ENCODE peak calls at places on chromosomes 2 and 18, in four cellular contexts. Q, G, E and H are unnamed samples.

GRCh38 chr2:127158614-127159290 is 51.8 kb upstream of the BIN1 start:
- DNase-seq in Q (no peak), G (no peak), E (no peak), H (no peak)

GRCh38 chr2:37349376-37349775 is 4.9 kb downstream of the QPCT start:
- DNase-seq in Q (no peak), G (no peak), E (no peak), H (no peak)

GRCh38 chr2:18800240-18800971 is 211.0 kb upstream of the NT5C1B start:
- DNase-seq in Q (peak), G (no peak), E (no peak), H (no peak)

GRCh38 chr2:98935111-98935770 is 784 bp downstream of the CRACDL start:
- DNase-seq in Q (no peak), G (no peak), E (no peak), H (no peak)

GRCh38 chr2:127072970-127073369 is 34.0 kb downstream of the BIN1 start:
- DNase-seq in Q (no peak), G (peak), E (no peak), H (no peak)

GRCh38 chr2:128271891-128272585 is 46.6 kb downstream of the HS6ST1 start:
- DNase-seq in Q (no peak), G (no peak), E (no peak), H (no peak)

GRCh38 chr2:136956050-136956449 is 190.7 kb downstream of the THSD7B start:
- DNase-seq in Q (no peak), G (no peak), E (no peak), H (no peak)

GRCh38 chr2:88673363-88673762 is 18.1 kb upstream of the RPIA start:
- DNase-seq in Q (no peak), G (no peak), E (no peak), H (no peak)

GRCh38 chr2:241935314-241935713 is 65.8 kb downstream of the RTP5 start:
- DNase-seq in Q (no peak), G (no peak), E (no peak), H (no peak)

GRCh38 chr18:38751211-38751610 is 1185.6 kb upstream of the CELF4 start:
- DNase-seq in Q (no peak), G (no peak), E (no peak), H (no peak)

GRCh38 chr2:54524236-54524991 is 68.3 kb downstream of the SPTBN1 start:
- DNase-seq in Q (no peak), G (no peak), E (no peak), H (no peak)

GRCh38 chr2:127035212-127035611 is 71.7 kb downstream of the BIN1 start:
- DNase-seq in Q (no peak), G (no peak), E (no peak), H (no peak)

GRCh38 chr2:18454692-18455255 is 105.7 kb downstream of the RDH14 start:
- DNase-seq in Q (no peak), G (no peak), E (no peak), H (no peak)

GRCh38 chr2:112159454-112159921 is 21.3 kb downstream of the FBLN7 start:
- DNase-seq in Q (no peak), G (peak), E (no peak), H (no peak)

GRCh38 chr2:47309952-47310800 is 92.8 kb upstream of the MSH2 start:
- DNase-seq in Q (no peak), G (no peak), E (no peak), H (peak)

GRCh38 chr2:234950730-234951385 is 959 bp upstream of the SH3BP4 start:
- DNase-seq in Q (no peak), G (peak), E (no peak), H (peak)

GRCh38 chr2:48508461-48509124 is 21.4 kb upstream of the STON1 start:
- DNase-seq in Q (no peak), G (no peak), E (no peak), H (peak)

GRCh38 chr18:58715540-58715939 is 44.3 kb downstream of the MALT1 start:
- DNase-seq in Q (no peak), G (no peak), E (no peak), H (no peak)

GRCh38 chr18:49017813-49018552 is 67.2 kb upstream of the SMAD7 start:
- DNase-seq in Q (no peak), G (no peak), E (no peak), H (peak)

GRCh38 chr2:173417801-173418200 is 63.1 kb downstream of the CDCA7 start:
- DNase-seq in Q (no peak), G (no peak), E (no peak), H (no peak)

GRCh38 chr2:135904590-135904989 is 28.3 kb upstream of the MCM6 start:
- DNase-seq in Q (no peak), G (no peak), E (no peak), H (no peak)

GRCh38 chr2:132670961-132671781 is 1.2 kb upstream of the LYPD1 start:
- DNase-seq in Q (no peak), G (peak), E (no peak), H (no peak)

GRCh38 chr2:7180641-7181370 is 263.6 kb downstream of the RNF144A start:
- DNase-seq in Q (no peak), G (no peak), E (no peak), H (no peak)

GRCh38 chr18:50074404-50074803 is 120.5 kb downstream of the MYO5B start:
- DNase-seq in Q (no peak), G (no peak), E (no peak), H (no peak)

GRCh38 chr2:1010373-1011017 is 59.8 kb downstream of the SNTG2 start:
- DNase-seq in Q (no peak), G (no peak), E (no peak), H (no peak)

DNA sequence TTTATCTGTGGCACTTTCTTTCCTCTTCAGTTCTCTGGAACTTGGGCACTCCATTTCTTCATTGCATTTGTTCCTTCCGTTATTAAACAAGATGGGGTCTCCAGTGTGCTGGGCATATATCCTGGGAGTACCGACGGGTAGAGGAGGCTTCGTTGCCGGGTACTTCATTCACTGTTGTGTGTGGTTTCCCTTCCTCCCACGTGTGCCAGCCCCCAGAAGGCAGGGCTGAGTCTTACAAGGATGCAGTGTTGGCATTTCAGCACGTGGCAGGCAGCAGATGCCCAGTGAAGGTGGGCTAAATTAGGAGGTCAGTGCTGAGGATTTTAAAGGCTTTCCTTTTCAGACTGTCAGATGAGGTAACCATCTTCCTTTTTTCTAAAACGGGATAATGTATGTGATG is 58.6 kb downstream of the MGAT5 start:
- DNase-seq in Q (no peak), G (no peak), E (no peak), H (no peak)
- H3K4me3 ChIP-seq in Q (no peak), G (no peak), E (no peak), H (no peak)

GRCh38 chr2:190974629-190975361 is 39.2 kb downstream of the STAT1 start:
- DNase-seq in Q (no peak), G (no peak), E (no peak), H (no peak)
- TF ChIP-seq POLR2A in Q (no peak), G (no peak), E (no peak), H (no peak)

GRCh38 chr18:24602156-24602555 is 141.7 kb downstream of the HRH4 start:
- DNase-seq in Q (no peak), G (no peak), E (no peak), H (no peak)
- TF ChIP-seq CTCF in Q (no peak), G (no peak), E (no peak), H (no peak)

GRCh38 chr2:105373895-105374401 is 24.9 kb downstream of the FHL2 start:
- DNase-seq in Q (no peak), G (peak), E (no peak), H (no peak)
- H3K4me3 ChIP-seq in Q (no peak), G (no peak), E (no peak), H (no peak)

GRCh38 chr2:231662028-231662810 is 46.1 kb upstream of the PTMA start:
- DNase-seq in Q (peak), G (peak), E (peak), H (peak)
- TF ChIP-seq POLR2A in Q (peak), G (no peak), E (peak), H (peak)

DNA sequence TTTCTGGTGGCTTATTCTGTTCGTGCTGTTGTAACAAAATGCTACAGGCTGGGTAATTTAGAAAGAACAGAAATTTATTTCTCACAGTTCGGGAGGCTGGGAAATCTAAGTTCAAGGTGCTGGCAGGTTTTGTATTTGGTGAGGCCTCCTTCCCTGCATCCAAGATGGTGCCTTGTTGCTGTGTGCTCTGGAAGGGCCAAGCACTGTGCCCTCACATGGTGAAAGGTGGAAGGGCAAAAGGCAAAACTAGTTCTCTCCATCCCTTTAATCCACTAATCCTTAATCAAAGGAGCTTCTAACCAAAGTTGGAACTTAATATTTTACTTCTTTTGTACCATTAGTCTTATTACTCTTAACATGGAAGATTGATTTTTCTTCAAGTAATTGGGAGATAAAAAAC is 7.4 kb downstream of the MRPL19 start:
- DNase-seq in Q (no peak), G (no peak), E (no peak), H (no peak)
- TF ChIP-seq CTCF in Q (no peak), G (no peak), E (no peak), H (no peak)

GRCh38 chr2:28366496-28367282 is 26.0 kb upstream of the FOSL2 start:
- DNase-seq in Q (no peak), G (no peak), E (no peak), H (peak)
- H3K4me3 ChIP-seq in Q (no peak), G (no peak), E (no peak), H (no peak)

GRCh38 chr2:2846379-2847130 is 515.5 kb upstream of the MYT1L start:
- DNase-seq in Q (no peak), G (peak), E (no peak), H (no peak)
- TF ChIP-seq POLR2A in Q (no peak), G (no peak), E (no peak), H (no peak)

GRCh38 chr18:6521804-6522418 is 107.2 kb upstream of the L3MBTL4 start:
- DNase-seq in Q (peak), G (no peak), E (peak), H (peak)
- TF ChIP-seq CTCF in Q (peak), G (peak), E (no peak), H (peak)